ENCODE peak calls at places on chromosomes 12 and 14, in ten cellular contexts. L is HEK293T; V is NCI-H1092; Q is activated gamma-delta T cell treated with Interleukin-2 at 50 U/mL for 16 hours; I is NCI-H345; W is mucosa of descending colon; M is mammary epithelial cell; R is Calu3; X is effector CD8-positive, alpha-beta T cell; F is Daoy. G is an unnamed sample.

GRCh38 chr14:100536141-100536540 is 51.1 kb downstream of the BEGAIN start:
- DNase-seq in X (no peak), M (no peak), F (no peak), R (no peak), L (no peak), V (no peak), I (no peak), W (no peak), Q (peak; percentile 1), G (no peak)

GRCh38 chr12:108567388-108567787 is 5.0 kb downstream of the ISCU start:
- DNase-seq in W (no peak), R (no peak), M (no peak), I (no peak), V (no peak), X (no peak), L (no peak), Q (no peak), F (no peak), G (no peak)

GRCh38 chr14:68779761-68780323 is 13.0 kb downstream of the ZFP36L1 start:
- DNase-seq in Q (peak; percentile 67), R (no peak), F (peak; percentile 93), X (no peak), M (peak; percentile 64), W (peak; percentile 70), L (no peak), V (no peak), I (no peak), G (no peak)

GRCh38 chr14:67515386-67516079 is 17.6 kb upstream of the PLEKHH1 start:
- DNase-seq in W (peak; percentile 33), V (no peak), R (no peak), I (peak; percentile 45), F (peak; percentile 53), M (no peak), L (peak; percentile 40), X (no peak), Q (peak; percentile 30), G (no peak)

GRCh38 chr12:103751171-103751570 is 89.9 kb downstream of the NT5DC3 start:
- DNase-seq in F (no peak), M (no peak), W (no peak), I (no peak), Q (no peak), R (no peak), L (peak; percentile 31), X (no peak), V (no peak), G (no peak)

GRCh38 chr12:44875417-44875953 is 630 bp downstream of the NELL2 start:
- DNase-seq in L (peak; percentile 32), R (no peak), M (no peak), X (no peak), I (no peak), V (peak; percentile 58), W (no peak), Q (peak; percentile 9), F (peak; percentile 30), G (no peak)

GRCh38 chr12:55188974-55189556 is 31.8 kb upstream of the OR10A7 start:
- DNase-seq in V (peak; percentile 26), X (no peak), L (peak; percentile 35), F (peak; percentile 76), R (peak; percentile 71), M (peak; percentile 55), Q (peak; percentile 26), I (peak; percentile 71), W (peak; percentile 85), G (peak; percentile 67)

GRCh38 chr12:7241404-7242005 is 52.0 kb downstream of the PEX5 start:
- DNase-seq in I (no peak), V (no peak), R (no peak), W (no peak), L (no peak), F (peak; percentile 18), X (no peak), Q (no peak), M (peak; percentile 90), G (no peak)

GRCh38 chr12:4251967-4252366 is 21.6 kb upstream of the CCND2 start:
- DNase-seq in R (no peak), V (no peak), F (no peak), W (no peak), Q (no peak), I (no peak), X (no peak), M (no peak), L (no peak), G (no peak)

GRCh38 chr14:61444215-61444768 is 122.9 kb downstream of the PRKCH start:
- DNase-seq in W (peak; percentile 56), M (no peak), V (no peak), Q (peak; percentile 61), X (peak; percentile 32), I (no peak), L (no peak), R (no peak), F (no peak), G (no peak)

GRCh38 chr12:14239350-14239934 is 126.0 kb upstream of the ATF7IP start:
- DNase-seq in F (peak; percentile 42), I (no peak), W (peak; percentile 23), Q (peak; percentile 10), V (no peak), X (no peak), R (peak; percentile 60), L (no peak), M (peak; percentile 46), G (no peak)

GRCh38 chr14:106879241-106879640 is 1352.9 kb downstream of the TMEM121 start:
- DNase-seq in V (no peak), F (no peak), W (peak; percentile 76), R (peak; percentile 88), X (peak; percentile 24), M (peak; percentile 48), I (peak; percentile 27), L (no peak), Q (peak; percentile 43), G (no peak)

GRCh38 chr12:68453876-68454275 is 121.7 kb upstream of the MDM1 start:
- DNase-seq in I (no peak), F (no peak), V (no peak), X (no peak), W (no peak), Q (no peak), L (no peak), R (no peak), M (no peak), G (no peak)

GRCh38 chr12:89179983-89180382 is 172.3 kb downstream of the DUSP6 start:
- DNase-seq in V (no peak), F (peak; percentile 81), R (peak; percentile 71), X (no peak), Q (no peak), W (peak; percentile 54), I (peak; percentile 75), M (peak; percentile 97), L (no peak), G (no peak)

GRCh38 chr12:20212036-20212435 is 156.3 kb upstream of the PDE3A start:
- DNase-seq in M (no peak), I (no peak), V (no peak), Q (no peak), F (no peak), X (no peak), L (no peak), R (no peak), W (no peak), G (no peak)

GRCh38 chr12:117192057-117192456 is 1.8 kb upstream of the FBXO21 start:
- DNase-seq in R (no peak), L (no peak), V (no peak), Q (no peak), W (peak; percentile 5), I (no peak), M (no peak), X (no peak), F (peak; percentile 27), G (no peak)

GRCh38 chr12:98973395-98973794 is 328.3 kb downstream of the APAF1 start:
- DNase-seq in Q (no peak), I (no peak), X (no peak), M (peak; percentile 73), V (no peak), W (no peak), F (peak; percentile 83), L (no peak), R (no peak), G (peak; percentile 62)

GRCh38 chr14:67694791-67695393 is 672 bp downstream of the RDH11 start:
- DNase-seq in Q (peak; percentile 54), M (peak; percentile 94), R (peak; percentile 82), V (peak; percentile 71), L (peak; percentile 78), F (peak; percentile 93), X (peak; percentile 36), W (peak; percentile 91), I (peak; percentile 89), G (peak; percentile 57)

GRCh38 chr14:93832665-93833064 is 44.4 kb upstream of the PRIMA1 start:
- DNase-seq in X (no peak), V (peak; percentile 75), I (peak; percentile 83), W (peak; percentile 3), F (peak; percentile 24), R (no peak), M (no peak), Q (no peak), L (no peak), G (no peak)

GRCh38 chr12:101592931-101593330 is 1.8 kb upstream of the MYBPC1 start:
- DNase-seq in L (no peak), V (no peak), W (no peak), R (no peak), Q (no peak), I (no peak), M (no peak), F (peak; percentile 13), X (no peak), G (no peak)

GRCh38 chr14:72788972-72789728 is 104.8 kb downstream of the DPF3 start:
- DNase-seq in X (no peak), M (no peak), R (no peak), V (no peak), I (no peak), Q (no peak), L (no peak), W (no peak), F (no peak), G (no peak)

GRCh38 chr12:62799126-62799736 is 135.7 kb downstream of the PPM1H start:
- DNase-seq in X (peak; percentile 9), W (peak; percentile 87), F (peak; percentile 83), Q (peak; percentile 54), L (peak; percentile 77), R (peak; percentile 83), I (peak; percentile 84), M (peak; percentile 36), V (peak; percentile 39), G (peak; percentile 63)

GRCh38 chr12:571795-572531 is 91.3 kb downstream of the NINJ2 start:
- DNase-seq in L (no peak), X (no peak), I (no peak), V (no peak), W (no peak), Q (no peak), M (peak; percentile 38), R (no peak), F (peak; percentile 38), G (no peak)

GRCh38 chr12:23197266-23197665 is 572.3 kb downstream of the ETNK1 start:
- DNase-seq in I (no peak), R (no peak), F (peak; percentile 17), M (no peak), L (no peak), W (no peak), V (no peak), Q (no peak), X (no peak), G (no peak)

GRCh38 chr14:20332946-20333782 is at the start of gene CCNB1IP1:
- DNase-seq in X (peak; percentile 23), L (peak; percentile 79), R (peak; percentile 56), F (peak; percentile 94), V (peak; percentile 83), I (peak; percentile 49), Q (peak; percentile 38), W (peak; percentile 78), M (peak; percentile 89), G (peak; percentile 90)

GRCh38 chr12:1533602-1534304 is 60.6 kb downstream of the FBXL14 start:
- DNase-seq in Q (peak; percentile 29), W (no peak), F (peak; percentile 77), M (peak; percentile 49), I (no peak), R (peak; percentile 23), X (no peak), V (no peak), L (no peak), G (no peak)

GRCh38 chr12:56645201-56645716 is 525 bp downstream of the ATP5F1B start:
- DNase-seq in R (no peak), L (no peak), W (peak; percentile 44), I (no peak), V (no peak), M (no peak), Q (no peak), F (no peak), X (no peak), G (no peak)

GRCh38 chr14:56808314-56809201 is 1.7 kb downstream of the OTX2 start:
- DNase-seq in F (peak; percentile 34), M (no peak), W (no peak), L (peak; percentile 20), V (no peak), R (no peak), Q (no peak), I (no peak), X (no peak), G (no peak)

G was measured in foreskin melanocyte.